ENCODE peak calls at places on chromosomes 6 and 20, in eight cellular contexts. I is choroid plexus epithelial cell, P is mammary epithelial cell, C is left ventricle myocardium inferior, M is stomach, N is upper lobe of right lung, H is spleen, F is epithelial cell of esophagus. A is an unnamed sample.

GRCh38 chr6:168225471-168225901 is 94.1 kb downstream of the DACT2 start:
- DNase-seq in I (no peak), P (no peak), C (peak; percentile 45), M (no peak), N (no peak), H (no peak), F (no peak), A (no peak)

GRCh38 chr20:5353624-5354496 is 37.1 kb upstream of the PROKR2 start:
- DNase-seq in I (peak; percentile 82), P (peak; percentile 67), C (no peak), M (no peak), N (no peak), H (no peak), F (peak; percentile 71), A (peak; percentile 1)

GRCh38 chr20:8449120-8449519 is 317.1 kb downstream of the PLCB1 start:
- DNase-seq in I (no peak), P (no peak), C (no peak), M (no peak), N (no peak), H (no peak), F (no peak), A (no peak)

GRCh38 chr20:18050628-18051027 is 7.1 kb downstream of the OVOL2 start:
- DNase-seq in I (no peak), P (no peak), C (no peak), M (no peak), N (no peak), H (no peak), F (no peak), A (no peak)

GRCh38 chr20:33838035-33838864 is 27.1 kb downstream of the CHMP4B start:
- DNase-seq in I (no peak), P (peak; percentile 52), C (no peak), M (no peak), N (no peak), H (no peak), F (peak; percentile 46), A (no peak)

GRCh38 chr6:33606642-33607041 is 14.5 kb upstream of the ITPR3 start:
- DNase-seq in I (no peak), P (no peak), C (no peak), M (no peak), N (no peak), H (no peak), F (no peak), A (no peak)

GRCh38 chr6:148054219-148054618 is 288.4 kb upstream of the SASH1 start:
- DNase-seq in I (no peak), P (no peak), C (no peak), M (no peak), N (no peak), H (no peak), F (no peak), A (no peak)

GRCh38 chr6:15911753-15912504 is 217.0 kb upstream of the MYLIP start:
- DNase-seq in I (no peak), P (no peak), C (no peak), M (no peak), N (no peak), H (no peak), F (no peak), A (no peak)

GRCh38 chr6:29552512-29553051 is 7.0 kb downstream of the UBD start:
- DNase-seq in I (peak; percentile 91), P (peak; percentile 53), C (no peak), M (no peak), N (no peak), H (no peak), F (peak; percentile 68), A (peak; percentile 30)

GRCh38 chr20:17967595-17968365 is 814 bp downstream of the SNX5 start:
- DNase-seq in I (peak; percentile 77), P (peak; percentile 28), C (no peak), M (peak; percentile 30), N (no peak), H (no peak), F (peak; percentile 39), A (no peak)

DNA sequence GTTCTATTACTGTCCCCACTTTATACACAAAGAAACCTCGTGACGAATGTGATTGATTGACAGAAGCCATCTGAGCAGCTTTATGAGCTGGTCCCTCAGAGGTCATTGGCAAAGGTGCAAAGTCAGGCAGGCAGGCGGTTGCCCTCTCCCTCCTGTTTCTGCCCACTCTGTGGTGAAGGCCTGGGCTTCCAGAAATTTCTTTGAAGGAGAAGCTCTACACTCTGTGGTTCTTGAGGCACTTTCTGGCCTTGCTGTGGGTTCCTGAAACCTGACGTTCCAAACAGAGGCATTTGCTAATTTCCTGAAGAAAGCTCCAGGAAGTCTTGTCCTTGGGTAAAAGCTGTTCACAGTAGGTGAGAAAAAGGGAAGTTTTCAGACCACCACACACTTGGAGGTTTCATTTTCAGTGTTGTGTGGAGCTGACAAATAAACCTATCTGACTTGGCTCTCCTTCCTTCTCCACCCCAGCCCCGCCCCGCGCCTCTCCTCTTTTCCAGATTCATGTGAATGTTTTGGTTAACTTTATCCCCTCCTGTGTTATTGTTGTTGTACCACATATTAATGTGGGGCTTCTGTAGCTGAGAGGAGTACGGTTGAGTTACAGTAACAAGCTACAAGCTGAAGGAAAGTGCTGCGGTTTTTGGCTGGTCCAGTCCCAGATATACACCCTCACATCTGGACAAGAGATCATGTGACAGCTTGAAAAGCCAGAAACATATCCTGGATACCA is 274.1 kb downstream of the CLIC5 start:
- DNase-seq in I (peak; percentile 75), P (no peak), C (no peak), M (peak; percentile 32), N (no peak), H (no peak), F (no peak), A (no peak)
- H3K4me3 ChIP-seq in I (peak overlapping the region; percentile 20), P (no peak overlapping the region), C (no peak overlapping the region), M (no peak overlapping the region), N (no peak overlapping the region), H (no peak overlapping the region), F (no peak overlapping the region), A (no peak overlapping the region)

DNA sequence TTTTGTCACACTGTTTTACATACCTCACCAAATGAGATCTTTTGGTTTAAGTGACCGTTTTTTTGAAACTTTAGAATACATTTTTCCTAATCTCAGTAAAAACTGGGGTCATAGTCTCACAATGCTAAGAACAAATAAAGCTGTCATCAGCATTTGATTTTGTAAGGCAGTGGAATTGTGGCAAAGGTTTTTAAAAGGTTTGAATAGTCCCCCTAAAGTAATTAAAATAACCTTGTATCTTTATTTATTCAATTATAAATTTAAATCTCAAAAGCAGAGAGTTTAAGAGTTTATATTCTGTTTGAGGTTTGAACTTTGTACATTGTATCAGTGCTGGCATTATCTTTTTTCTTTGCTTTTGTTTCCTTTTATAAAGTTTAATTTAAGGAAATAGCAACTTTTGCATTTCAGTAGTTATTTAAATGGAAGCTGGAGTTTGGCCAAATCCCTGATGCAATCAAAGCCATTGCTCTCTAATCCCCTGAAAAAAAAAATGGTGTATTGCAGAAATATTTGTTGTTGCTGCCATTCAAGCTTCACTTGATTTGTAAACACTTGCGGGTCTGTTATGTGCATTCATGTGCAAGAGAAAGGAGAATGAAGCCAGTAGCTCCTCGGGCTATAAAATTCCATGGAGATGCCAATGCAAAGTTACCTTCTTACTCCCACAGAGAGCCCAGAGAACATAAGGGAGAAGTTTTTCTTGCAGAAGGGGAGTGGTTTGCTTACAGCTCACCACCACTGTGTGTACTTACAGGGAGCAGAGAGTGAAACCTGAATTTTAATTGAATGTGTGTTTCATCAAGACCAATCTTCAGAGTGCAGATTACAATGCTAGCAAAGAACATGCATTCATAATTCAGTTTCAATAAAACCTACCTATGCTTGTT is 391.8 kb downstream of the ARHGAP18 start:
- DNase-seq in I (peak; percentile 80), P (peak; percentile 16), C (no peak), M (no peak), N (no peak), H (no peak), F (peak; percentile 66), A (peak; percentile 81)
- TF ChIP-seq CTCF in I (no peak), P (no peak), C (no peak), M (no peak), N (no peak), H (no peak), F (no peak), A (no peak)

DNA sequence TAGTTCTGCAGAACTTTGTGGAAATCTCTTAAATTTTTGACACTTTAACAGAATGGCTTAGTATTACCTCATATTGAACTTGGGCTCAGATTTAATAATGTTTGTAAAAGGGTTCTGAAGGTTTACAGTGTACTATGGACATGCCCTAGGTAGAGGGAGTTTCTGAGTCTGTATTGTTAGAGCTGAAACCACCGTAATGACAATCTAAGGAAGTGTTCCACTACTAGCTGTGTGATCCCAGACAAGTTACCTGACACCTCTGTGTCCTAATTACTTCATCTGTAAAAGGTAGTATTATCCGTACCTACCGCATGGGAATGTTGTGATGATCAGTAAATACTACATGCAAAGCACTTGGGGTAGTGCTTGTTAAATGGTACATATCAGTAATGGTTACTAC is 86.9 kb downstream of the RREB1 start:
- DNase-seq in I (no peak), P (no peak), C (no peak), M (no peak), N (no peak), H (no peak), F (no peak), A (no peak)
- H3K4me3 ChIP-seq in I (no peak overlapping the region), P (no peak overlapping the region), C (no peak overlapping the region), M (no peak overlapping the region), N (no peak overlapping the region), H (no peak overlapping the region), F (no peak overlapping the region), A (no peak overlapping the region)

GRCh38 chr20:32763202-32763999 is 1.2 kb downstream of the DNMT3B start:
- DNase-seq in I (no peak), P (no peak), C (no peak), M (no peak), N (peak; percentile 68), H (peak; percentile 80), F (no peak), A (no peak)

GRCh38 chr20:32761417-32761830 is 761 bp upstream of the DNMT3B start:
- DNase-seq in I (no peak), P (no peak), C (no peak), M (no peak), N (no peak), H (no peak), F (no peak), A (no peak)

GRCh38 chr20:32762754-32763201 is 593 bp downstream of the DNMT3B start:
- DNase-seq in I (no peak), P (no peak), C (no peak), M (no peak), N (no peak), H (no peak), F (no peak), A (no peak)

GRCh38 chr20:32764000-32764960 is 2.1 kb downstream of the DNMT3B start:
- DNase-seq in I (no peak), P (no peak), C (no peak), M (no peak), N (no peak), H (no peak), F (no peak), A (no peak)

DNA sequence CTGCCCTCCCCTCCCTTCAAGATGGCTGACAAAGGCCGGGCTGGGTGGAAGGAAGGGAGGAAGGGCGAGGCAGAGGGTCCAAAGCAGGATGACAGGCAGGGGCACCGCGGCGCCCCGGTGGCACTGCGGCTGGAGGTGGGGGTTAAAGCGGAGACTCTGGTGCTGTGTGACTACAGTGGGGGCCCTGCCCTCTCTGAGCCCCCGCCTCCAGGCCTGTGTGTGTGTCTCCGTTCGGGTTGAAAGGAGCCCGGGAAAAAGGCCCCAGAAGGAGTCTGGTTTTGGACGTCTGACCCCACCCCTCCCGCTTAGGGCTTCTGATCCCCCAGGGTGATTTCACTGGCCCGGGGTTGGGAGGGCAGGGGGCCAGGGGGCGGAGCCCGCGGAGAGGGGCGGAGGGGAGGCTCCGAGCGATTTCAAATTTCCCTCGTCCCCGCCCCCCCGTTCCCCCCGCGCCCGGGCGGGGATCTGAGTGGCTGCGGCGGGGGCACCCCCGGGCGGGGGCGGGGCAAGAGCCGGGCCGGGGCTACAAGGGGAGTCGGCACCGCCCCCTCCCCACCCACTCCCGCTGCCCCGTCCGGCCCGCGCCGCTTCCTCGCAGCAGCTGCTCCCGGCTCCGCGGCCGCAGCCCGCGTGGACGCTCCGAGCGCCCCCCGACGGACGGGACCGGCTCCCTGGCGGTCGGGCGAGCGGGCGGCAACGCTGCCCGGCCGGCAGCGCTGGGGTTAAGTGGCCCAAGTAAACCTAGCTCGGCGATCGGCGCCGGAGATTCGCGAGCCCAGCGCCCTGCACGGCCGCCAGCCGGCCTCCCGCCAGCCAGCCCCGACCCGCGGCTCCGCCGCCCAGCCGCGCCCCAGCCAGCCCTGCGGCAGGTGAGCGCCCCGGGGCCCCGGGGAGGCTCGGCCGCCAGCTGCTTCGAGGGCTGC is at the start of gene DNMT3B:
- DNase-seq in I (peak; percentile 75), P (peak; percentile 49), C (peak; percentile 83), M (peak; percentile 80), N (peak; percentile 89), H (peak; percentile 91), F (peak; percentile 49), A (no peak)
- TF ChIP-seq CTCF in I (no peak), P (peak; percentile 9), C (peak; percentile 47), M (no peak), N (peak; percentile 9), H (no peak), F (no peak), A (no peak)